ENCODE peak calls at places on chromosomes 12 and 14, in seven cellular contexts. W, U, K, L, R, F and G are unnamed samples.

GRCh38 chr12:96170762-96171161 is 23.4 kb upstream of the ELK3 start:
- DNase-seq in U (no peak), L (no peak), K (no peak), W (no peak), F (no peak), R (no peak), G (no peak)

GRCh38 chr14:73942180-73942579 is 7.7 kb downstream of the FAM161B start:
- DNase-seq in U (no peak), W (no peak), K (no peak), L (no peak), F (no peak), R (no peak), G (no peak)

GRCh38 chr12:3965096-3965495 is 91.9 kb upstream of the PARP11 start:
- DNase-seq in K (no peak), R (no peak), U (no peak), W (no peak), F (no peak), L (no peak), G (no peak)

GRCh38 chr14:94689218-94689984 is 77.2 kb downstream of the SERPINA3 start:
- DNase-seq in L (peak; percentile 53), U (peak; percentile 92), F (peak; percentile 50), R (peak; percentile 42), W (peak; percentile 24), K (peak; percentile 60), G (peak; percentile 92)

GRCh38 chr12:44000309-44000952 is 164.6 kb downstream of the TMEM117 start:
- DNase-seq in U (peak; percentile 22), L (peak; percentile 20), W (peak; percentile 69), F (no peak), K (peak; percentile 40), R (peak; percentile 73), G (no peak)

GRCh38 chr12:96211989-96212388 is 17.8 kb downstream of the ELK3 start:
- DNase-seq in W (peak; percentile 27), R (no peak), K (no peak), U (no peak), L (peak; percentile 20), F (no peak), G (no peak)

GRCh38 chr12:67716817-67717216 is 68.3 kb downstream of the DYRK2 start:
- DNase-seq in K (no peak), U (no peak), F (no peak), L (no peak), R (no peak), W (no peak), G (no peak)

GRCh38 chr12:130031571-130032189 is 127.9 kb upstream of the TMEM132D start:
- DNase-seq in U (peak; percentile 36), W (peak; percentile 49), L (peak; percentile 55), K (peak; percentile 46), R (peak; percentile 73), F (peak; percentile 48), G (no peak)

GRCh38 chr14:91568626-91569025 is 58.5 kb upstream of the PPP4R3A start:
- DNase-seq in F (no peak), K (no peak), L (no peak), U (no peak), R (no peak), W (no peak), G (no peak)

GRCh38 chr12:49559011-49559675 is 8.8 kb downstream of the MCRS1 start:
- DNase-seq in R (no peak), K (no peak), U (no peak), L (no peak), W (no peak), F (no peak), G (no peak)

GRCh38 chr14:83297361-83297760 is 1763.7 kb upstream of the SEL1L start:
- DNase-seq in K (no peak), U (no peak), L (no peak), R (no peak), W (no peak), F (no peak), G (no peak)

GRCh38 chr14:81062380-81062779 is 107.0 kb downstream of the TSHR start:
- DNase-seq in F (no peak), U (no peak), L (no peak), R (no peak), K (no peak), W (no peak), G (no peak)

GRCh38 chr12:95073698-95074520 is 491 bp upstream of the NR2C1 start:
- DNase-seq in W (no peak), R (no peak), F (no peak), K (no peak), U (no peak), L (no peak), G (no peak)

GRCh38 chr12:93847517-93848452 is 170.6 kb downstream of the CRADD start:
- DNase-seq in R (no peak), W (peak; percentile 90), U (no peak), L (no peak), F (no peak), K (no peak), G (no peak)
- TF ChIP-seq CTCF in R (no peak), W (no peak), U (no peak), L (no peak), F (no peak), K (no peak), G (no peak)

GRCh38 chr14:19949218-19949617 is 18.5 kb downstream of the OR4K1 start:
- DNase-seq in F (no peak), K (no peak), R (no peak), U (no peak), L (no peak), W (no peak), G (no peak)

GRCh38 chr14:19941668-19942067 is 11.0 kb downstream of the OR4K1 start:
- DNase-seq in R (no peak), F (no peak), W (no peak), L (no peak), K (no peak), U (no peak), G (no peak)

DNA sequence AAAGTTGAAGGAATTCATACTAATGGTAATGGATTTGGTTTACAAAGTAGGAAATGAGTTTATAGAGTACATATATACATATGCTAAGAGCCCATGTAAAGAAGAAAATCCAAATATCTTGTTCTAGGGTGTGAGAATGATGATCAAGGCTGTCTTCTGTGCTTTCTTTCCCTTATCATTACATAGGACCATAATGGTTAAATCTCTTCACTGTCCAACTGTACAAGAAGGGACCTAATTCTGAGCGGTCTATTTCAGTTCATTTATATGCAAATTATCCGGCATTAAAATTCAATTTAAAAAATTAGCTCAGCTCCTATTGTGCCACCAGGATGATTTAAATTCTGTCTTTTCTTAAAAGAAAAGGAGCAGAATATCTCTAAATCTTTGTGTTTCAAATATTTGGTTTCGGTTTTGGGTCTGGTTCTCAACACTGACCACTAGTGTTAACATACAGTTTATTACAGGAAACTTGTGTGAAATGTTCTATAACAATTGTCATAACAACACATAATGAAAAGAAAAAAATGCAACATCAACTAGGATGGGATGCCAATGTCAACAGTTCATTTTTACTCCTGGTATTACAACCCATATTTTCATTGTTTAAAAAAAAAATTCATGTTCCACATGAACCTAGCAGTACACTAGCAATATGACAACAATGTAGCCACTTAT is 16.8 kb downstream of the OR4K1 start:
- DNase-seq in L (no peak), U (no peak), K (no peak), W (no peak), F (no peak), R (no peak), G (no peak)
- TF ChIP-seq CTCF in L (no peak), U (no peak), K (no peak), W (no peak), F (no peak), R (no peak), G (no peak)

DNA sequence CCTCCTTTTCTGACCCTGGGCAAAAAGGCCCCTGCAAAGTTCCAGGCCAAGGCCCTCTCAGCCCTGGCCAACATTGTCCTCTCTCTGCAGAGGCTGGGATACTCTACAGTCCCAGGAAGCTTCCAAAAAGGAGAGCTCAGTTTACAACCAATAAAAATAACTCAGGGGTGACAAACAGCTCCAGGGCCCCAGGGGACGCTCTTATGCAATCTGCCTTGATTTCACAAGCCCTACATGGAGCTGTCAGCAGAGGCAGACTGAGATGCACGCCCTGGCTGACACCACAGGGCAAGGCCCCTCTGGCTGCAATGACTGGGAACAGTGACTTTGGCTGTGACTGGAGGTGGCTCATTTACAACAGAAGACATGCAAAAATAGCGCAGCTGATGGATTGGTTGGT is 129.0 kb upstream of the MED13L start:
- DNase-seq in W (peak; percentile 38), R (peak; percentile 94), K (peak; percentile 79), F (peak; percentile 69), L (peak; percentile 47), U (no peak), G (no peak)
- TF ChIP-seq CTCF in W (no peak), R (no peak), K (no peak), F (no peak), L (no peak), U (no peak), G (no peak)

GRCh38 chr12:100987552-100988277 is 193.1 kb downstream of the ANO4 start:
- DNase-seq in F (no peak), W (peak; percentile 91), K (peak; percentile 47), U (peak; percentile 51), L (no peak), R (peak; percentile 40), G (no peak)
- TF ChIP-seq CTCF in F (no peak), W (peak; percentile 55), K (no peak), U (peak; percentile 21), L (no peak), R (peak; percentile 30), G (peak; percentile 15)

GRCh38 chr14:51653855-51654548 is 2.3 kb downstream of the FRMD6 start:
- DNase-seq in R (no peak), W (no peak), K (no peak), L (no peak), F (no peak), U (no peak), G (no peak)

GRCh38 chr14:51653096-51653814 is 1.5 kb downstream of the FRMD6 start:
- DNase-seq in U (peak; percentile 21), R (no peak), K (no peak), L (no peak), F (no peak), W (peak; percentile 23), G (no peak)

GRCh38 chr14:51650721-51651387 is 856 bp upstream of the FRMD6 start:
- DNase-seq in K (peak; percentile 6), L (peak; percentile 21), R (peak; percentile 38), U (peak; percentile 15), W (peak; percentile 33), F (peak; percentile 17), G (no peak)

GRCh38 chr14:51651388-51652167 is at the start of gene FRMD6:
- DNase-seq in F (peak; percentile 86), L (peak; percentile 87), U (peak; percentile 81), K (peak; percentile 84), R (peak; percentile 89), W (peak; percentile 96), G (peak; percentile 94)

GRCh38 chr14:51652168-51653095 is 722 bp downstream of the FRMD6 start:
- DNase-seq in K (peak; percentile 27), F (peak; percentile 35), R (peak; percentile 37), W (no peak), U (peak; percentile 56), L (peak; percentile 50), G (peak; percentile 86)
- TF ChIP-seq CTCF in K (no peak), F (no peak), R (no peak), W (no peak), U (peak; percentile 43), L (no peak), G (no peak)